ENCODE peak calls at places on chromosomes 6 and 20, in ten cellular contexts. V, B, J, F, M, D, U, W, K and A are unnamed samples.

GRCh38 chr6:134908906-134909516 is 40.9 kb downstream of the ALDH8A1 start:
- DNase-seq in F (no peak), B (peak), J (peak), V (peak), K (no peak), D (peak), W (peak), M (peak), U (no peak), A (no peak)

GRCh38 chr6:37204014-37204751 is 34.2 kb downstream of the PIM1 start:
- DNase-seq in D (no peak), B (no peak), J (peak), V (peak), F (no peak), M (no peak), U (no peak), W (no peak), K (no peak), A (no peak)

GRCh38 chr6:131107166-131107565 is 28.1 kb upstream of the AKAP7 start:
- DNase-seq in D (peak), B (no peak), M (no peak), U (no peak), K (no peak), J (no peak), F (no peak), W (peak), V (peak), A (no peak)

GRCh38 chr6:159084493-159085091 is 39.8 kb upstream of the TAGAP start:
- DNase-seq in F (no peak), J (no peak), U (no peak), W (peak), M (no peak), K (no peak), B (no peak), V (peak), D (no peak), A (no peak)

GRCh38 chr6:42979523-42980177 is 669 bp upstream of the PEX6 start:
- DNase-seq in U (no peak), W (no peak), M (no peak), V (peak), J (no peak), K (no peak), D (no peak), F (no peak), B (no peak), A (no peak)

GRCh38 chr6:109237082-109237985 is 142.0 kb downstream of the CEP57L1 start:
- DNase-seq in K (no peak), W (no peak), M (no peak), B (no peak), F (peak), U (no peak), J (no peak), V (no peak), D (no peak), A (no peak)

GRCh38 chr6:84623956-84624680 is 140.3 kb downstream of the TBX18 start:
- DNase-seq in V (peak), J (no peak), K (no peak), U (no peak), B (no peak), M (no peak), F (no peak), D (no peak), W (no peak), A (no peak)

GRCh38 chr20:4951299-4951698 is 50.0 kb downstream of the SLC23A2 start:
- DNase-seq in K (no peak), W (no peak), B (no peak), M (no peak), J (no peak), D (no peak), U (no peak), V (peak), F (no peak), A (no peak)

GRCh38 chr6:93842178-93842577 is 422.8 kb upstream of the EPHA7 start:
- DNase-seq in B (no peak), K (no peak), J (no peak), D (no peak), W (no peak), V (no peak), U (no peak), M (no peak), F (no peak), A (no peak)

GRCh38 chr6:130239755-130240154 is 17.0 kb upstream of the SAMD3 start:
- DNase-seq in B (no peak), W (no peak), D (no peak), M (no peak), U (no peak), V (no peak), K (no peak), J (no peak), F (no peak), A (no peak)

GRCh38 chr6:47168176-47168575 is 126.0 kb upstream of the ADGRF1 start:
- DNase-seq in K (no peak), M (peak), J (peak), V (peak), W (peak), F (no peak), U (no peak), B (peak), D (peak), A (no peak)

GRCh38 chr6:137171824-137172733 is 1.4 kb downstream of the IL22RA2 start:
- DNase-seq in K (no peak), M (no peak), D (no peak), F (peak), U (peak), B (no peak), V (no peak), W (no peak), J (no peak), A (no peak)

GRCh38 chr6:27288136-27289044 is 23.7 kb downstream of the POM121L2 start:
- DNase-seq in D (no peak), K (no peak), U (peak), F (no peak), J (no peak), V (no peak), M (no peak), B (no peak), W (no peak), A (no peak)

GRCh38 chr20:48159156-48159971 is 374.1 kb upstream of the SULF2 start:
- DNase-seq in J (no peak), W (no peak), K (no peak), F (no peak), V (no peak), U (no peak), B (no peak), D (no peak), M (no peak), A (no peak)

GRCh38 chr20:11849976-11850670 is 67.6 kb upstream of the BTBD3 start:
- DNase-seq in W (peak), V (peak), M (no peak), K (no peak), U (no peak), D (no peak), F (no peak), J (no peak), B (no peak), A (no peak)

DNA sequence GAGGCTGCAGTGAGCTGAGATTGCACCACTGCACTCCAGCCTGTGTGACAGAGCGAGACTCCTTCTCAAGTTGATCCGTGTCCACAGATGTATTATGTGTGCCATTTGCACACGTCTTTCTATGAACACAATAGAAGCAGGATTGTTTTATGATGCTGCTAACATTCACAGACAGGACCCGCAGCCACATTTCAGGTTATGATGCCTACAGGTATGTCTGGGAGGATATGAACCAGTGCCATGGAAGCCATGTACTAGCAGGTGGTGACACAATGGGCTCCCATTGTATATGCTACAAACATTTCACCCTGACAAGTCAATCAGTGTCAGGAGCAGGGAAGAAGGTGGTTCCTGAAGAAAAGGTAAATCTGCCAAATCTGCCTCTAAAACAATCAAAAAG is 4.3 kb downstream of the TRAM2 start:
- DNase-seq in M (no peak), D (no peak), U (no peak), K (no peak), J (no peak), V (no peak), W (no peak), B (no peak), F (no peak), A (no peak)
- TF ChIP-seq CTCF in M (no peak), D (no peak), U (no peak), K (no peak), J (no peak), V (no peak), W (no peak), B (no peak), F (no peak), A (no peak)

GRCh38 chr6:70954750-70955149 is 2.1 kb downstream of the B3GAT2 start:
- DNase-seq in V (no peak), U (peak), M (no peak), D (no peak), J (no peak), W (no peak), K (no peak), F (peak), B (no peak), A (no peak)

GRCh38 chr6:70957284-70957617 is 391 bp upstream of the B3GAT2 start:
- DNase-seq in D (no peak), F (no peak), J (no peak), W (no peak), K (no peak), U (no peak), B (no peak), V (no peak), M (no peak), A (no peak)

GRCh38 chr6:70956451-70957283 is at the start of gene B3GAT2:
- DNase-seq in W (no peak), V (peak), U (peak), K (no peak), F (peak), D (no peak), B (peak), J (peak), M (no peak), A (no peak)

GRCh38 chr6:70955441-70956190 is 1.2 kb downstream of the B3GAT2 start:
- DNase-seq in K (peak), J (peak), W (no peak), U (peak), D (peak), F (peak), B (peak), V (peak), M (no peak), A (no peak)

DNA sequence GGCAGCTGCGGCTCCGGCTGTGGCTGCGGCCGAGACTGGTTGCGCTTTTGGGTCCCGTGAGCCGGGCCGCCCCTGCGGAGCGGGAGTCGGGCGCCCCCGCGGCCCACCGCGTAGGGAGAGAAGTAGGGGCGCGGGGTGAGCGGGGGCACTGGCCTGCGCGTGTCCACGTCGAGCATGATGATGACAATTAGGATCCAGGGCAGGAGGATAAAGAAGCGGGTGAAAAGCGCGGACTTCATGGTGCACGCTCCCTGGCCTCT is 739 bp downstream of the B3GAT2 start:
- DNase-seq in U (no peak), V (no peak), D (no peak), M (no peak), B (no peak), F (peak), W (no peak), J (no peak), K (no peak), A (no peak)
- TF ChIP-seq CTCF in U (no peak), V (no peak), D (no peak), M (no peak), B (no peak), F (no peak), W (no peak), J (peak), K (peak), A (no peak)

DNA sequence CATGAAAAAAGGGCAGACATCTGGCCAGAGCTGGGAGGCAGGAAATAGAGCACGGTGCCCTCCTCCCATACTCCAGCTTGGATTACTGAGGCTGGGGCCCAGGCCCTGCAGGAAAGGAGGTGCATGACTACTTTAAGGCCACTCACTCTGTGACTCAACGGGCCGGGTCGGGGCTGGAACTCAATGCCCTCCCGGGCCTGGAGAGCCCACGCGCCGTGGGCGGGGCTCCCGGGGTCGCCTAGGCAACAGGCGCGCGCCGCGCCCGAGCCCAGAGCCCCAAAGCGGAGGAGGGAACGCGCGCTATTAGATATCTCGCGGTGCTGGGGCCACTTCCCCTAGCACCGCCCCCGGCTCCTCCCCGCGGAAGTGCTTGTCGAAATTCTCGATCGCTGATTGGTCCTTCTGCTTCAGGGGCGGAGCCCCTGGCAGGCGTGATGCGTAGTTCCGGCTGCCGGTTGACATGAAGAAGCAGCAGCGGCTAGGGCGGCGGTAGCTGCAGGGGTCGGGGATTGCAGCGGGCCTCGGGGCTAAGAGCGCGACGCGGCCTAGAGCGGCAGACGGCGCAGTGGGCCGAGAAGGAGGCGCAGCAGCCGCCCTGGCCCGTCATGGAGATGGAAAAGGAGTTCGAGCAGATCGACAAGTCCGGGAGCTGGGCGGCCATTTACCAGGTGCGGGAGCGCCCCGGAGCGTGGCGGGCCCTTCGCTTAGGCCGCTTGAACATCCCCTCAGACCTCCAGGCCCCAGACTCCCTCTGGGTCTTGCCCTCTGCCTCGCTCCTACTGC is at the start of gene PTPN1:
- DNase-seq in U (peak), J (peak), F (peak), B (peak), V (peak), D (peak), K (peak), M (peak), W (peak), A (peak)
- TF ChIP-seq CTCF in U (no peak), J (peak), F (no peak), B (peak), V (peak), D (no peak), K (no peak), M (no peak), W (no peak), A (peak)

GRCh38 chr6:119116712-119117281 is 38.3 kb upstream of the FAM184A start:
- DNase-seq in M (no peak), U (peak), F (no peak), B (no peak), K (no peak), V (no peak), D (no peak), W (no peak), J (no peak), A (no peak)
- TF ChIP-seq CTCF in M (no peak), U (peak), F (no peak), B (no peak), K (no peak), V (no peak), D (no peak), W (peak), J (no peak), A (peak)

GRCh38 chr6:142474446-142475289 is 172.9 kb downstream of the ADGRG6 start:
- DNase-seq in J (no peak), B (no peak), M (no peak), F (peak), W (peak), D (peak), V (peak), U (peak), K (no peak), A (peak)
- TF ChIP-seq CTCF in J (peak), B (peak), M (peak), F (peak), W (peak), D (peak), V (peak), U (peak), K (peak), A (peak)

GRCh38 chr20:20205141-20205861 is 153.0 kb downstream of the CFAP61 start:
- DNase-seq in J (no peak), D (no peak), M (no peak), F (no peak), V (no peak), K (no peak), B (no peak), U (no peak), W (no peak), A (no peak)

GRCh38 chr20:20204326-20204725 is 152.0 kb downstream of the CFAP61 start:
- DNase-seq in D (no peak), W (no peak), M (no peak), B (no peak), V (no peak), F (no peak), K (no peak), J (no peak), U (no peak), A (no peak)

GRCh38 chr20:20202793-20203192 is 150.5 kb downstream of the CFAP61 start:
- DNase-seq in J (no peak), V (no peak), M (no peak), U (no peak), K (no peak), B (no peak), F (no peak), D (no peak), W (no peak), A (no peak)

GRCh38 chr20:20205862-20206236 is 153.5 kb downstream of the CFAP61 start:
- DNase-seq in D (no peak), M (no peak), K (no peak), U (no peak), J (no peak), V (no peak), B (no peak), W (no peak), F (no peak), A (no peak)

DNA sequence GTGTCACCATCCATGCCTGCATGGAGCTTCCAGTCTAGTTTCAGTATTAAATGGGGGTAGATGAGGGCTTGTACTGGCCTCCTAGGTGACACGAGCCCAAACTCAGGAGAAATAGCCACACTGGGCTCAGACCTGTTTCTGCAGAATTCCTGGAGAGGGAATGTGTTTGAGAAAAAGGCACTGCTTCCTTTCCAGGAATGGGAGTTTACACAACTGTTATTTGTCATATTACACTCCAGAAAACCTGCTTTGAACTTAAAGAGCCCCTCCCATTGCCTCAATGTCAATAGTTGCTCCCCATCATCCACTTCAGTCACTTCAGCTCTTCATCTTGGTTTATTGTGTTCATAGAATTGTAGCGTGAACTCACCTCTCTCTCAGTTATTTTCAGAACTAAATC is 151.5 kb downstream of the CFAP61 start:
- DNase-seq in W (no peak), U (no peak), M (no peak), D (no peak), K (no peak), J (no peak), V (no peak), B (no peak), F (no peak), A (no peak)
- TF ChIP-seq CTCF in W (no peak), U (no peak), M (no peak), D (no peak), K (no peak), J (no peak), V (no peak), B (no peak), F (no peak), A (no peak)

DNA sequence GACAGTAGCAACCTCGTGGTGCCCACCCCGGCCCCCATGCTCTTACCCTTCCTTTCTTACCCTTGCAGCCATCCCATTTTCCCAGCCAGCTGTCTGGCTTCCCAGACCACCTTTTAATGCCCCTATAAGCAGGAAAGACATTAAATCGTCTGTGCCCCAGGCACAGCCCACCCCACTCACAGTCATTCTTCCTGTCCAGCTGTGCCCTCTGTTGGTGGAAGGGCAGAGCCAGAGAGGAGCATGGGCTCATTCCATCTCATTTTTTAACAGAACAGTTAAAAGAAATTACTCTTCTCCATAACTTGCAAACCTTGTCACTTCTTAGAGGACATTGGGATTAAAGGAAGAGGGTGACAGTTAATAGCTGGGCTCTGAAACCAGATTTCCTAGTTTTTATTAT is 240.5 kb downstream of the NRN1 start:
- DNase-seq in J (no peak), V (no peak), W (no peak), M (no peak), B (no peak), U (no peak), K (no peak), F (no peak), D (no peak), A (peak)
- TF ChIP-seq CTCF in J (no peak), V (peak), W (peak), M (no peak), B (no peak), U (no peak), K (no peak), F (peak), D (peak), A (peak)

DNA sequence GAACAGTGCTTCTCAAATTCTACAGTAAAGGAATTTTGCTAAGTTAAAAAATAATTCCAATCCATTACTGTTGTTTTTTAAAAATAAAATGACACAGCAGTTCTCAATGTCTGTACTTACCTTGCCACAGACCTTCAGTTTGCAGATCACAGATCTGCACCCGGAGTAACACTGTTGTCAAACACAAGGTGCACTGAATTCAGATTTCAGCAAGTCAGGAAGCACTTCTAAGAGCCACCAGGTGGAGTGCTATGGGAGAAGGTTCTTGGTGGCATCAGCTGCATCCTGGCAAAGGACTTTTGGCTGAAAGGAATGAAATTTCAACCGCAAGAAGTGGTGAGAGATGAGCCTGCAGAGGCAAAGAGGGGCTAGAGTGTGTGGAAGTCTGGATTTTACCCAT is 17.4 kb downstream of the RSPH4A start:
- DNase-seq in B (no peak), D (no peak), K (no peak), U (no peak), J (no peak), F (no peak), W (no peak), M (no peak), V (no peak), A (no peak)
- TF ChIP-seq CTCF in B (no peak), D (no peak), K (no peak), U (peak), J (no peak), F (peak), W (peak), M (no peak), V (no peak), A (peak)